ENCODE peak calls at places on chromosomes 16 and 17, in seven cellular contexts. B, F, P, K, R, X and Q are unnamed samples.

GRCh38 chr17:56319531-56319930 is 166.3 kb downstream of the ANKFN1 start:
- DNase-seq in B (no peak), X (peak; percentile 58), P (peak; percentile 33), K (peak; percentile 20), R (peak; percentile 2), F (peak; percentile 5), Q (no peak)

GRCh38 chr17:15469260-15469659 is 1.8 kb upstream of the CDRT4 start:
- DNase-seq in X (no peak), B (no peak), K (no peak), P (peak; percentile 54), R (no peak), F (no peak), Q (no peak)

GRCh38 chr16:55057866-55058265 is 127.2 kb downstream of the IRX5 start:
- DNase-seq in K (no peak), F (no peak), B (no peak), X (no peak), P (no peak), R (no peak), Q (no peak)

GRCh38 chr17:62629556-62630364 is 2.3 kb downstream of the MRC2 start:
- DNase-seq in B (no peak), P (peak; percentile 44), R (no peak), K (peak; percentile 9), F (no peak), X (no peak), Q (no peak)

GRCh38 chr16:55439101-55439690 is 39.8 kb upstream of the MMP2 start:
- DNase-seq in F (no peak), K (no peak), X (no peak), P (no peak), R (no peak), B (no peak), Q (no peak)

GRCh38 chr17:75707096-75707720 is 14.1 kb upstream of the ITGB4 start:
- DNase-seq in F (no peak), B (no peak), X (no peak), P (no peak), R (no peak), K (peak; percentile 38), Q (no peak)

GRCh38 chr17:43467981-43468541 is 15.7 kb upstream of the DHX8 start:
- DNase-seq in P (no peak), K (no peak), F (no peak), R (no peak), B (no peak), X (no peak), Q (no peak)

GRCh38 chr17:9002236-9002609 is 19.1 kb upstream of the NTN1 start:
- DNase-seq in B (no peak), R (no peak), X (no peak), K (no peak), F (no peak), P (no peak), Q (no peak)

GRCh38 chr16:72894291-72895151 is 153.4 kb downstream of the ZFHX3 start:
- DNase-seq in B (no peak), R (no peak), X (no peak), F (no peak), P (no peak), K (no peak), Q (no peak)

GRCh38 chr16:77551352-77551751 is 116.5 kb upstream of the ADAMTS18 start:
- DNase-seq in F (no peak), R (no peak), K (no peak), P (no peak), X (no peak), B (no peak), Q (no peak)

GRCh38 chr16:76583466-76583865 is 306.3 kb downstream of the CNTNAP4 start:
- DNase-seq in P (peak; percentile 55), K (no peak), R (no peak), F (no peak), B (no peak), X (no peak), Q (no peak)

GRCh38 chr16:48526058-48526957 is 83.7 kb downstream of the N4BP1 start:
- DNase-seq in F (peak; percentile 52), K (peak; percentile 28), R (peak; percentile 40), B (peak; percentile 50), X (peak; percentile 85), P (no peak), Q (peak; percentile 47)
- TF ChIP-seq TAF1 in F (no peak), K (no peak), R (no peak), B (no peak), X (no peak), P (no peak), Q (no peak)

GRCh38 chr16:15973460-15973859 is 24.0 kb downstream of the ABCC1 start:
- DNase-seq in B (no peak), K (no peak), F (no peak), X (no peak), P (no peak), R (no peak), Q (no peak)
- TF ChIP-seq TAF1 in B (no peak), K (no peak), F (no peak), X (no peak), P (no peak), R (no peak), Q (no peak)

GRCh38 chr17:21177401-21177800 is 36.6 kb downstream of the TMEM11 start:
- DNase-seq in K (no peak), X (no peak), B (no peak), R (no peak), P (peak; percentile 4), F (no peak), Q (no peak)
- TF ChIP-seq TAF1 in K (no peak), X (no peak), B (no peak), R (no peak), P (no peak), F (no peak), Q (no peak)

GRCh38 chr16:87851141-87851587 is 18.1 kb downstream of the SLC7A5 start:
- DNase-seq in R (no peak), P (no peak), F (no peak), X (no peak), K (no peak), B (no peak), Q (no peak)
- TF ChIP-seq TAF1 in R (no peak), P (no peak), F (no peak), X (no peak), K (no peak), B (no peak), Q (no peak)

DNA sequence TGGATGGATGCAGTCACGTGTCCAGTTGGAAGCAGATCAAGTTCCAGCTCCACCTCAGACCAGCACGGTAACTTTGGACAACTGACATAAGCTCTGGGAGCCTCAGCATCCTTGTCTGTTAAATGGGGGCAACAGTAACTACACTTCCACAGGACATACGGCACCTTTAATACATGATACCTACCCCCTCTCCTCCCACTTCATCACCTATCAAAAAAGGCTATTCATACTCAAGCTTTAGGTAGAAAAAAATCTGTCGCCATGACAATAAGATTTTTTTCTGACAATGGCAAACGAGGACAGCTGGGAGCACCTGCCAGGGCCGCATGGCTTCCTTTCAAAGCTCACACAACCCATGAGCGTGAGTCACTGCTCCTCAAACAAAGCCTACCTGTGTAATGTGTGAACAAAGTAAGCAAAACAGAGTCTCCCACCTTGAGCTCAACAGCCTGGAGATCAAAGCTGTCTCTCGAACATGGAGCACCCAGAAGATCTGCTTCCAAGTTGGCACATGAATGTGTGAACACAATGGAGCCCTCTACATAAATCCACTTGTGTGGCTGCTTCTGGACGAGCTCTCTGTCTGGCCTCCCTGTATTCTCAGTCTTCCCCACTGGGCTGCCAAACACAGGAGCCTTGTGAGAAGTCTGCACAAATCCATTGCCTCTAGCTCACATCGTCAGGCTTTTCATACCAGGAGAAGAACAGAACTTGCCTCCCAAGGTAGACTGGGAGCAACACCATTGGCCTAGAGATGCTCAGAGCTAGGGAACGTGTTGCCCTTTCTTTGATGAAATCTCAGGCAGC is 459.7 kb downstream of the SOX9 start:
- DNase-seq in P (no peak), R (no peak), F (no peak), B (no peak), X (peak; percentile 100), K (no peak), Q (no peak)
- TF ChIP-seq TAF1 in P (no peak), R (no peak), F (no peak), B (no peak), X (peak; percentile 9), K (no peak), Q (no peak)

GRCh38 chr16:74732951-74733350 is 32.3 kb upstream of the MLKL start:
- DNase-seq in P (no peak), F (no peak), B (no peak), K (no peak), R (no peak), X (no peak), Q (no peak)

GRCh38 chr16:74735554-74735953 is 34.9 kb upstream of the MLKL start:
- DNase-seq in P (no peak), B (no peak), K (no peak), X (no peak), F (no peak), R (no peak), Q (no peak)

GRCh38 chr16:74735162-74735452 is 34.4 kb upstream of the MLKL start:
- DNase-seq in F (no peak), X (no peak), K (no peak), B (no peak), P (no peak), R (no peak), Q (no peak)

GRCh38 chr16:74736531-74737157 is 36.0 kb upstream of the MLKL start:
- DNase-seq in K (no peak), X (no peak), P (peak; percentile 70), B (no peak), R (no peak), F (no peak), Q (no peak)

GRCh38 chr16:74734361-74735161 is 33.9 kb upstream of the MLKL start:
- DNase-seq in R (no peak), B (peak; percentile 59), X (no peak), F (no peak), P (no peak), K (no peak), Q (no peak)
- TF ChIP-seq TAF1 in R (no peak), B (no peak), X (no peak), F (no peak), P (no peak), K (no peak), Q (no peak)